ENCODE peak calls at places on chromosomes 6 and 20, in nine cellular contexts. Z, N, U, F, R, G, V, B and D are unnamed samples.
A peak's percentile ranks its signal among the peaks of the same experiment; 100 is the strongest.

GRCh38 chr6:34295721-34296120 is 46.9 kb upstream of the SMIM29 start:
- DNase-seq in Z (no peak), N (no peak), U (no peak), F (no peak), R (no peak), G (no peak), V (no peak), B (no peak), D (no peak)

GRCh38 chr6:25279748-25280616 is 808 bp downstream of the CARMIL1 start:
- DNase-seq in Z (peak; percentile 28), N (no peak), U (peak; percentile 65), F (peak; percentile 22), R (peak; percentile 27), G (peak; percentile 44), V (peak; percentile 38), B (no peak), D (no peak)

GRCh38 chr20:24066075-24066700 is 77.6 kb upstream of the GGTLC1 start:
- DNase-seq in Z (no peak), N (no peak), U (no peak), F (no peak), R (no peak), G (no peak), V (no peak), B (no peak), D (no peak)

GRCh38 chr6:33840064-33840926 is 36.5 kb upstream of the MLN start:
- DNase-seq in Z (peak; percentile 46), N (peak; percentile 88), U (no peak), F (no peak), R (peak; percentile 50), G (peak; percentile 95), V (no peak), B (peak; percentile 62), D (peak; percentile 96)

GRCh38 chr20:60627751-60628565 is 624.1 kb upstream of the CDH4 start:
- DNase-seq in Z (no peak), N (no peak), U (no peak), F (no peak), R (no peak), G (peak; percentile 3), V (no peak), B (no peak), D (no peak)

GRCh38 chr6:2783188-2783957 is 18.2 kb downstream of the WRNIP1 start:
- DNase-seq in Z (no peak), N (peak; percentile 90), U (no peak), F (no peak), R (no peak), G (no peak), V (no peak), B (no peak), D (no peak)

GRCh38 chr6:81384921-81385320 is 367.6 kb downstream of the TENT5A start:
- DNase-seq in Z (no peak), N (no peak), U (no peak), F (no peak), R (no peak), G (no peak), V (no peak), B (no peak), D (no peak)

GRCh38 chr6:155327326-155328073 is 13.2 kb upstream of the TFB1M start:
- DNase-seq in Z (peak; percentile 46), N (peak; percentile 68), U (peak; percentile 64), F (no peak), R (peak; percentile 66), G (peak; percentile 56), V (peak; percentile 61), B (no peak), D (no peak)

GRCh38 chr6:127164555-127164954 is 46.1 kb downstream of the RSPO3 start:
- DNase-seq in Z (no peak), N (no peak), U (no peak), F (no peak), R (no peak), G (no peak), V (no peak), B (no peak), D (no peak)

GRCh38 chr6:32177788-32178546 is at the start of gene RNF5:
- DNase-seq in Z (peak; percentile 99), N (peak; percentile 100), U (peak; percentile 95), F (peak; percentile 97), R (peak; percentile 96), G (peak; percentile 100), V (peak; percentile 97), B (peak; percentile 99), D (peak; percentile 92)

GRCh38 chr6:106106276-106107042 is 20.3 kb downstream of the PRDM1 start:
- DNase-seq in Z (no peak), N (no peak), U (no peak), F (no peak), R (no peak), G (no peak), V (no peak), B (no peak), D (no peak)

GRCh38 chr20:10793741-10794140 is 119.9 kb upstream of the JAG1 start:
- DNase-seq in Z (no peak), N (no peak), U (no peak), F (peak; percentile 61), R (no peak), G (no peak), V (no peak), B (no peak), D (no peak)

GRCh38 chr20:61891476-61891875 is 174.2 kb downstream of the TAF4 start:
- DNase-seq in Z (no peak), N (no peak), U (no peak), F (no peak), R (no peak), G (no peak), V (no peak), B (no peak), D (no peak)

GRCh38 chr6:106254636-106255035 is 70.9 kb downstream of the ATG5 start:
- DNase-seq in Z (no peak), N (no peak), U (no peak), F (no peak), R (no peak), G (no peak), V (no peak), B (no peak), D (no peak)

GRCh38 chr6:166258854-166259276 is 49.3 kb downstream of the PRR18 start:
- DNase-seq in Z (no peak), N (no peak), U (no peak), F (no peak), R (no peak), G (no peak), V (no peak), B (peak; percentile 47), D (peak; percentile 6)

GRCh38 chr6:32152414-32153251 is 894 bp upstream of the PRRT1 start:
- DNase-seq in Z (peak; percentile 42), N (no peak), U (no peak), F (peak; percentile 30), R (peak; percentile 43), G (no peak), V (peak; percentile 28), B (no peak), D (no peak)

GRCh38 chr20:48682529-48683385 is 145.0 kb downstream of the PREX1 start:
- DNase-seq in Z (peak; percentile 71), N (peak; percentile 81), U (peak; percentile 82), F (peak; percentile 79), R (peak; percentile 85), G (no peak), V (peak; percentile 97), B (peak; percentile 51), D (peak; percentile 56)
- TF ChIP-seq POLR2A in Z (no peak), N (no peak), U (no peak), F (no peak), R (peak; percentile 68), G (no peak), V (no peak), B (no peak), D (no peak)

GRCh38 chr20:50460608-50461268 is 49.4 kb upstream of the PTPN1 start:
- DNase-seq in Z (peak; percentile 91), N (peak; percentile 66), U (peak; percentile 94), F (peak; percentile 63), R (peak; percentile 91), G (peak; percentile 86), V (peak; percentile 93), B (peak; percentile 89), D (peak; percentile 73)
- TF ChIP-seq POLR2A in Z (peak; percentile 17), N (no peak), U (no peak), F (no peak), R (no peak), G (no peak), V (no peak), B (no peak), D (no peak)

DNA sequence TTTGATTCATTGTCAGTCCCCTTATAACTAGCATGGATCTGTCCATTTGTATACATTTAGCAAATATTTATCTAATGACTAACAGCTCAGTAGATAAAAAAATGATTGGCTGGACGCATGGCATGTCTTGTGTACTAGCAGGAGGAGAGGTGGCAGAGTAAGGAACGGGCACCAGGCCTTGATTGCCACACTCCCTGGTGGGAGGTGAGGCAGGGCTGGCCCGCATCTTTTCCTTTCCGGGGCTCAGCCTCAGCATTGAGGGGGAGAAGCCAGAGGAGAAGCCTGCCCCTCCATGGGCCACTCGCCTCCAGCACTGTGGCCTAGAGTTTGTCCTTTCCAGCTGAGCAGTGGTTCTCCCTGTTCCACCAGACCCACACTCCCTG is 84.9 kb upstream of the TMEM181 start:
- DNase-seq in Z (no peak), N (no peak), U (no peak), F (no peak), R (no peak), G (peak; percentile 25), V (peak; percentile 29), B (no peak), D (no peak)
- TF ChIP-seq POLR2A in Z (no peak), N (no peak), U (no peak), F (no peak), R (no peak), G (no peak), V (no peak), B (no peak), D (no peak)

GRCh38 chr20:3922983-3923339 is 33.8 kb downstream of the PANK2 start:
- DNase-seq in Z (no peak), N (no peak), U (no peak), F (no peak), R (no peak), G (no peak), V (no peak), B (no peak), D (no peak)

GRCh38 chr20:3924304-3925112 is 35.3 kb downstream of the PANK2 start:
- DNase-seq in Z (no peak), N (peak; percentile 61), U (no peak), F (peak; percentile 54), R (no peak), G (no peak), V (peak; percentile 41), B (no peak), D (no peak)

GRCh38 chr20:3923818-3924217 is 34.6 kb downstream of the PANK2 start:
- DNase-seq in Z (no peak), N (no peak), U (no peak), F (no peak), R (no peak), G (no peak), V (no peak), B (no peak), D (no peak)

GRCh38 chr20:3925113-3925695 is 36.0 kb downstream of the PANK2 start:
- DNase-seq in Z (no peak), N (no peak), U (no peak), F (no peak), R (no peak), G (no peak), V (no peak), B (no peak), D (no peak)

GRCh38 chr20:3922223-3922982 is 33.2 kb downstream of the PANK2 start:
- DNase-seq in Z (no peak), N (no peak), U (no peak), F (no peak), R (no peak), G (no peak), V (no peak), B (no peak), D (no peak)
- TF ChIP-seq POLR2A in Z (no peak), N (no peak), U (no peak), F (no peak), R (no peak), G (no peak), V (no peak), B (no peak), D (no peak)